ENCODE peak calls at places on chromosomes 11 and 22, in nine cellular contexts. One of them, this sample, is unnamed.

GRCh38 chr11:65554842-65555395 is 3.2 kb downstream of the LTBP3 start:
- DNase-seq in right cardiac atrium: peak; percentile 32
- DNase-seq in testis: no peak
- DNase-seq in MG63: no peak
- DNase-seq in sigmoid colon: no peak
- DNase-seq in cardiac muscle cell: no peak
- DNase-seq in CD8-positive, alpha-beta memory T cell: no peak
- DNase-seq in mammary epithelial cell: no peak
- DNase-seq in HAP-1: no peak
- DNase-seq in this sample: no peak

GRCh38 chr11:131025020-131025419 is 108.7 kb upstream of the SNX19 start:
- DNase-seq in testis: no peak
- DNase-seq in sigmoid colon: no peak
- DNase-seq in right cardiac atrium: no peak
- DNase-seq in CD8-positive, alpha-beta memory T cell: no peak
- DNase-seq in MG63: no peak
- DNase-seq in HAP-1: no peak
- DNase-seq in cardiac muscle cell: peak; percentile 63
- DNase-seq in mammary epithelial cell: peak; percentile 49
- DNase-seq in this sample: no peak

GRCh38 chr11:118132385-118133151 is 20.1 kb downstream of the SCN4B start:
- DNase-seq in sigmoid colon: peak; percentile 45
- DNase-seq in right cardiac atrium: no peak
- DNase-seq in testis: no peak
- DNase-seq in mammary epithelial cell: peak; percentile 43
- DNase-seq in HAP-1: no peak
- DNase-seq in CD8-positive, alpha-beta memory T cell: no peak
- DNase-seq in MG63: no peak
- DNase-seq in cardiac muscle cell: no peak
- DNase-seq in this sample: no peak

GRCh38 chr11:47879259-47880184 is 31.4 kb upstream of the NUP160 start:
- DNase-seq in cardiac muscle cell: no peak
- DNase-seq in testis: no peak
- DNase-seq in sigmoid colon: no peak
- DNase-seq in right cardiac atrium: no peak
- DNase-seq in HAP-1: no peak
- DNase-seq in CD8-positive, alpha-beta memory T cell: no peak
- DNase-seq in mammary epithelial cell: no peak
- DNase-seq in MG63: no peak
- DNase-seq in this sample: no peak

GRCh38 chr11:102268083-102268984 is 49.0 kb upstream of the BIRC3 start:
- DNase-seq in HAP-1: peak; percentile 92
- DNase-seq in CD8-positive, alpha-beta memory T cell: peak; percentile 66
- DNase-seq in right cardiac atrium: peak; percentile 88
- DNase-seq in mammary epithelial cell: peak; percentile 95
- DNase-seq in MG63: peak; percentile 72
- DNase-seq in testis: peak; percentile 85
- DNase-seq in cardiac muscle cell: peak; percentile 77
- DNase-seq in sigmoid colon: peak; percentile 85
- DNase-seq in this sample: peak; percentile 80

GRCh38 chr11:119300198-119300964 is 16.5 kb downstream of the MCAM start:
- DNase-seq in CD8-positive, alpha-beta memory T cell: no peak
- DNase-seq in mammary epithelial cell: no peak
- DNase-seq in testis: no peak
- DNase-seq in MG63: no peak
- DNase-seq in HAP-1: no peak
- DNase-seq in right cardiac atrium: no peak
- DNase-seq in sigmoid colon: no peak
- DNase-seq in cardiac muscle cell: no peak
- DNase-seq in this sample: no peak

GRCh38 chr11:105274631-105275030 is 135.1 kb upstream of the CARD18 start:
- DNase-seq in sigmoid colon: no peak
- DNase-seq in cardiac muscle cell: no peak
- DNase-seq in CD8-positive, alpha-beta memory T cell: no peak
- DNase-seq in mammary epithelial cell: no peak
- DNase-seq in testis: no peak
- DNase-seq in right cardiac atrium: no peak
- DNase-seq in MG63: no peak
- DNase-seq in HAP-1: no peak
- DNase-seq in this sample: no peak

GRCh38 chr11:118641463-118642019 is 34.1 kb downstream of the PHLDB1 start:
- DNase-seq in mammary epithelial cell: peak; percentile 82
- DNase-seq in testis: no peak
- DNase-seq in CD8-positive, alpha-beta memory T cell: no peak
- DNase-seq in sigmoid colon: no peak
- DNase-seq in right cardiac atrium: peak; percentile 59
- DNase-seq in cardiac muscle cell: no peak
- DNase-seq in MG63: no peak
- DNase-seq in HAP-1: no peak
- DNase-seq in this sample: no peak

GRCh38 chr11:82733444-82734119 is at the start of gene FAM181B:
- DNase-seq in MG63: peak; percentile 39
- DNase-seq in testis: peak; percentile 65
- DNase-seq in mammary epithelial cell: peak; percentile 32
- DNase-seq in right cardiac atrium: peak; percentile 90
- DNase-seq in CD8-positive, alpha-beta memory T cell: no peak
- DNase-seq in HAP-1: peak; percentile 83
- DNase-seq in sigmoid colon: peak; percentile 72
- DNase-seq in cardiac muscle cell: peak; percentile 52
- DNase-seq in this sample: no peak

GRCh38 chr11:83681045-83681781 is 395.0 kb upstream of the CCDC90B start:
- DNase-seq in cardiac muscle cell: no peak
- DNase-seq in HAP-1: no peak
- DNase-seq in testis: no peak
- DNase-seq in sigmoid colon: no peak
- DNase-seq in CD8-positive, alpha-beta memory T cell: no peak
- DNase-seq in mammary epithelial cell: peak; percentile 6
- DNase-seq in MG63: no peak
- DNase-seq in right cardiac atrium: no peak
- DNase-seq in this sample: no peak

GRCh38 chr22:39016592-39016991 is 2.5 kb downstream of the APOBEC3C start:
- DNase-seq in HAP-1: no peak
- DNase-seq in sigmoid colon: no peak
- DNase-seq in mammary epithelial cell: no peak
- DNase-seq in right cardiac atrium: no peak
- DNase-seq in CD8-positive, alpha-beta memory T cell: no peak
- DNase-seq in testis: no peak
- DNase-seq in MG63: no peak
- DNase-seq in cardiac muscle cell: no peak
- DNase-seq in this sample: no peak

GRCh38 chr11:32420139-32420538 is 15.2 kb downstream of the WT1 start:
- DNase-seq in MG63: no peak
- DNase-seq in cardiac muscle cell: no peak
- DNase-seq in right cardiac atrium: no peak
- DNase-seq in CD8-positive, alpha-beta memory T cell: no peak
- DNase-seq in HAP-1: no peak
- DNase-seq in testis: no peak
- DNase-seq in mammary epithelial cell: no peak
- DNase-seq in sigmoid colon: no peak
- DNase-seq in this sample: no peak

GRCh38 chr11:47603295-47603694 is 9.1 kb upstream of the C1QTNF4 start:
- DNase-seq in mammary epithelial cell: no peak
- DNase-seq in cardiac muscle cell: no peak
- DNase-seq in testis: no peak
- DNase-seq in MG63: no peak
- DNase-seq in right cardiac atrium: no peak
- DNase-seq in HAP-1: no peak
- DNase-seq in CD8-positive, alpha-beta memory T cell: no peak
- DNase-seq in sigmoid colon: no peak
- DNase-seq in this sample: no peak

GRCh38 chr11:123457187-123457770 is 27.2 kb downstream of the GRAMD1B start:
- DNase-seq in HAP-1: no peak
- DNase-seq in CD8-positive, alpha-beta memory T cell: no peak
- DNase-seq in right cardiac atrium: no peak
- DNase-seq in mammary epithelial cell: no peak
- DNase-seq in cardiac muscle cell: peak; percentile 80
- DNase-seq in testis: peak; percentile 64
- DNase-seq in sigmoid colon: peak; percentile 67
- DNase-seq in MG63: no peak
- DNase-seq in this sample: no peak

GRCh38 chr11:73158356-73159051 is 16.4 kb upstream of the FCHSD2 start:
- DNase-seq in MG63: no peak
- DNase-seq in mammary epithelial cell: no peak
- DNase-seq in HAP-1: no peak
- DNase-seq in CD8-positive, alpha-beta memory T cell: no peak
- DNase-seq in right cardiac atrium: no peak
- DNase-seq in cardiac muscle cell: peak; percentile 80
- DNase-seq in testis: no peak
- DNase-seq in sigmoid colon: peak; percentile 40
- DNase-seq in this sample: no peak

GRCh38 chr11:118438314-118438931 is 2.1 kb downstream of the KMT2A start:
- DNase-seq in CD8-positive, alpha-beta memory T cell: peak; percentile 37
- DNase-seq in cardiac muscle cell: peak; percentile 86
- DNase-seq in mammary epithelial cell: peak; percentile 70
- DNase-seq in right cardiac atrium: peak; percentile 69
- DNase-seq in testis: peak; percentile 90
- DNase-seq in HAP-1: peak; percentile 72
- DNase-seq in sigmoid colon: peak; percentile 72
- DNase-seq in MG63: peak; percentile 54
- DNase-seq in this sample: peak; percentile 45

GRCh38 chr11:44727114-44727372 is 281 bp downstream of the TSPAN18 start:
- DNase-seq in HAP-1: no peak
- DNase-seq in CD8-positive, alpha-beta memory T cell: no peak
- DNase-seq in cardiac muscle cell: no peak
- DNase-seq in MG63: no peak
- DNase-seq in testis: no peak
- DNase-seq in mammary epithelial cell: no peak
- DNase-seq in right cardiac atrium: no peak
- DNase-seq in sigmoid colon: no peak
- DNase-seq in this sample: no peak
- H3K27me3 ChIP-seq in HAP-1: no peaks in the 10 kb centered on the region
- H3K27me3 ChIP-seq in CD8-positive, alpha-beta memory T cell: peaks cover 7% of the 10 kb centered on the region
- H3K27me3 ChIP-seq in cardiac muscle cell: no peaks in the 10 kb centered on the region
- H3K27me3 ChIP-seq in MG63: no peaks in the 10 kb centered on the region
- H3K27me3 ChIP-seq in testis: no peaks in the 10 kb centered on the region
- H3K27me3 ChIP-seq in mammary epithelial cell: peaks cover 10% of the 10 kb centered on the region
- H3K27me3 ChIP-seq in right cardiac atrium: no peaks in the 10 kb centered on the region
- H3K27me3 ChIP-seq in sigmoid colon: no peaks in the 10 kb centered on the region
- H3K27me3 ChIP-seq in this sample: no peaks in the 10 kb centered on the region

DNA sequence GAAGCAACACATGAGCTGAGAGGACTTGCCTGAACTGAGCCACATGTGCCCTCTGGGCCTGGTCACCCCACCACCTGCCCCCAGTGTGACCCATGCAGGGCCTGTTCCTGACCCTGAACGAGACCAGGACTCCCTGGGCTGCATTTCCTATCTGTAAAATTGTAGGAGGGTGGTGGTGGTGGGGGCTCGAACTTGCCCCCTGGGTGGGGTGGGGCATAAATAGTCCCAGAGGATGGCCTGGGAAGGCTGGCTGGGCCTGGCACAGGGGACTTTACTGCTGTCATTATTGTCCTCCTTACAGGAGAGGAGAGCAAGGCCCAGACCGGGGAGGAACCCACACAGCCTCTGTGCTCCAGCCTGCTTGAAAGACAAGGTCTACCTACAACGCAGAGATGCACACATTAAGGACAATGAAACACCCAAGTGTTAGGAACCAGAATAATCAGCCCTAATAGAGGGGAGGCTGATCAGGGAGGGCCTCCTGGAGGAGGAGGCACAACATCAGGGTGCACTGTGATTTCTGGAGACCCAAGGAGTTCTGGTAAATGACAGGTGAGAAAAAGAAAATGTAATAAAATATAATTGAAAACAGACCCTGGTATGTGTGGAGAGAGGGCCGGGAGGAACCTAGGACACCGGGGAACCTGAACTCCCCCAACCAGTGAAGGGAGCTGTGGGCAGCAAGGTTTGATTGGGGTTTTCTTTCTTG is 2.8 kb upstream of the AIFM3 start:
- DNase-seq in mammary epithelial cell: no peak
- DNase-seq in sigmoid colon: no peak
- DNase-seq in MG63: no peak
- DNase-seq in HAP-1: no peak
- DNase-seq in CD8-positive, alpha-beta memory T cell: no peak
- DNase-seq in cardiac muscle cell: no peak
- DNase-seq in right cardiac atrium: peak; percentile 21
- DNase-seq in testis: no peak
- DNase-seq in this sample: no peak
- H3K27me3 ChIP-seq in mammary epithelial cell: peaks cover 2% of the 10 kb centered on the region
- H3K27me3 ChIP-seq in sigmoid colon: peaks cover 2% of the 10 kb centered on the region
- H3K27me3 ChIP-seq in MG63: no peaks in the 10 kb centered on the region
- H3K27me3 ChIP-seq in HAP-1: no peaks in the 10 kb centered on the region
- H3K27me3 ChIP-seq in CD8-positive, alpha-beta memory T cell: peaks cover 18% of the 10 kb centered on the region
- H3K27me3 ChIP-seq in cardiac muscle cell: peaks cover 34% of the 10 kb centered on the region
- H3K27me3 ChIP-seq in right cardiac atrium: no peaks in the 10 kb centered on the region
- H3K27me3 ChIP-seq in testis: no peaks in the 10 kb centered on the region
- H3K27me3 ChIP-seq in this sample: no peaks in the 10 kb centered on the region

GRCh38 chr22:50733521-50734342 is 4.3 kb upstream of the ACR start:
- DNase-seq in HAP-1: peak; percentile 7
- DNase-seq in sigmoid colon: peak; percentile 52
- DNase-seq in mammary epithelial cell: no peak
- DNase-seq in testis: peak; percentile 14
- DNase-seq in MG63: peak; percentile 11
- DNase-seq in cardiac muscle cell: peak; percentile 15
- DNase-seq in right cardiac atrium: peak; percentile 52
- DNase-seq in CD8-positive, alpha-beta memory T cell: no peak
- DNase-seq in this sample: no peak
- H3K27me3 ChIP-seq in HAP-1: peaks cover 10% of the 10 kb centered on the region
- H3K27me3 ChIP-seq in sigmoid colon: peaks cover 10% of the 10 kb centered on the region
- H3K27me3 ChIP-seq in mammary epithelial cell: no peaks in the 10 kb centered on the region
- H3K27me3 ChIP-seq in testis: no peaks in the 10 kb centered on the region
- H3K27me3 ChIP-seq in MG63: no peaks in the 10 kb centered on the region
- H3K27me3 ChIP-seq in cardiac muscle cell: peaks cover 60% of the 10 kb centered on the region
- H3K27me3 ChIP-seq in right cardiac atrium: no peaks in the 10 kb centered on the region
- H3K27me3 ChIP-seq in CD8-positive, alpha-beta memory T cell: no peaks in the 10 kb centered on the region
- H3K27me3 ChIP-seq in this sample: no peaks in the 10 kb centered on the region

GRCh38 chr11:124864892-124865180 is 396 bp upstream of the ROBO3 start:
- DNase-seq in HAP-1: no peak
- DNase-seq in mammary epithelial cell: no peak
- DNase-seq in right cardiac atrium: no peak
- DNase-seq in testis: no peak
- DNase-seq in cardiac muscle cell: no peak
- DNase-seq in CD8-positive, alpha-beta memory T cell: no peak
- DNase-seq in MG63: no peak
- DNase-seq in sigmoid colon: no peak
- DNase-seq in this sample: no peak
- H3K27me3 ChIP-seq in HAP-1: peaks cover 84% of the 10 kb centered on the region
- H3K27me3 ChIP-seq in mammary epithelial cell: peaks cover 64% of the 10 kb centered on the region
- H3K27me3 ChIP-seq in right cardiac atrium: peaks cover 2% of the 10 kb centered on the region
- H3K27me3 ChIP-seq in testis: no peaks in the 10 kb centered on the region
- H3K27me3 ChIP-seq in cardiac muscle cell: peaks cover 87% of the 10 kb centered on the region
- H3K27me3 ChIP-seq in CD8-positive, alpha-beta memory T cell: peaks cover 71% of the 10 kb centered on the region
- H3K27me3 ChIP-seq in MG63: peaks cover 64% of the 10 kb centered on the region
- H3K27me3 ChIP-seq in sigmoid colon: peaks cover 47% of the 10 kb centered on the region
- H3K27me3 ChIP-seq in this sample: peaks cover 71% of the 10 kb centered on the region

GRCh38 chr11:71372693-71373657 is 75.2 kb downstream of the DHCR7 start:
- DNase-seq in testis: no peak
- DNase-seq in sigmoid colon: no peak
- DNase-seq in right cardiac atrium: no peak
- DNase-seq in CD8-positive, alpha-beta memory T cell: no peak
- DNase-seq in MG63: no peak
- DNase-seq in cardiac muscle cell: peak; percentile 37
- DNase-seq in mammary epithelial cell: peak; percentile 17
- DNase-seq in HAP-1: no peak
- DNase-seq in this sample: no peak
- H3K27me3 ChIP-seq in testis: no peaks in the 10 kb centered on the region
- H3K27me3 ChIP-seq in sigmoid colon: no peaks in the 10 kb centered on the region
- H3K27me3 ChIP-seq in right cardiac atrium: no peaks in the 10 kb centered on the region
- H3K27me3 ChIP-seq in CD8-positive, alpha-beta memory T cell: no peaks in the 10 kb centered on the region
- H3K27me3 ChIP-seq in MG63: peaks cover 12% of the 10 kb centered on the region
- H3K27me3 ChIP-seq in cardiac muscle cell: peaks cover 6% of the 10 kb centered on the region
- H3K27me3 ChIP-seq in mammary epithelial cell: peaks cover 2% of the 10 kb centered on the region
- H3K27me3 ChIP-seq in HAP-1: no peaks in the 10 kb centered on the region
- H3K27me3 ChIP-seq in this sample: no peaks in the 10 kb centered on the region